ENCODE peak calls at places on chromosomes 3 and 15, in nine cellular contexts. A is mucosa of descending colon; N is Daoy; S is stimulated activated CD4-positive, alpha-beta T cell treated with anti-CD3 and anti-CD28 coated beads, Interleukin-4, amount 100 ng/mL, for 1 hour; F is activated CD4-positive, alpha-beta T cell treated with anti-CD3 and anti-CD28 coated beads, Interleukin-2, amount 10 ng/mL, durations not matched to agents 7 days and 5 days; Y is T-cell; W is HCT116; X is NCI-H2171 treated with DMSO at 0.1 percent for 48 hours; T is stimulated activated CD8-positive, alpha-beta memory T cell treated with anti-CD3 and anti-CD28 coated beads, Interleukin-15, amount 100 ng/mL, for 4 hours. I is an unnamed sample.

GRCh38 chr15:57565326-57565725 is 26.4 kb upstream of the MYZAP start:
- DNase-seq in A (peak; percentile 77), N (peak; percentile 29), S (peak; percentile 15), F (peak; percentile 34), Y (peak; percentile 82), W (no peak), X (no peak), T (no peak), I (peak; percentile 76)

GRCh38 chr3:101637461-101637860 is 39.5 kb downstream of the ZBTB11 start:
- DNase-seq in A (no peak), N (no peak), S (no peak), F (no peak), Y (no peak), W (no peak), X (no peak), T (no peak), I (no peak)

GRCh38 chr3:40713795-40714194 is 189.0 kb downstream of the ZNF621 start:
- DNase-seq in A (no peak), N (no peak), S (no peak), F (peak; percentile 12), Y (no peak), W (no peak), X (no peak), T (no peak), I (peak; percentile 69)

GRCh38 chr15:62059108-62059817 is 984 bp downstream of the VPS13C start:
- DNase-seq in A (no peak), N (no peak), S (no peak), F (no peak), Y (no peak), W (no peak), X (no peak), T (no peak), I (no peak)

GRCh38 chr3:27730774-27731659 is 8.9 kb upstream of the EOMES start:
- DNase-seq in A (no peak), N (no peak), S (no peak), F (no peak), Y (no peak), W (no peak), X (no peak), T (no peak), I (no peak)

GRCh38 chr3:48240711-48241491 is at the start of gene ZNF589:
- DNase-seq in A (peak; percentile 92), N (peak; percentile 94), S (peak; percentile 97), F (peak; percentile 96), Y (peak; percentile 99), W (peak; percentile 89), X (peak; percentile 91), T (peak; percentile 89), I (peak; percentile 97)

GRCh38 chr15:78565951-78566774 is 843 bp downstream of the CHRNA5 start:
- DNase-seq in A (peak; percentile 31), N (peak; percentile 28), S (no peak), F (peak; percentile 11), Y (no peak), W (no peak), X (peak; percentile 40), T (no peak), I (no peak)

GRCh38 chr3:68089572-68089991 is 435.2 kb upstream of the SUCLG2 start:
- DNase-seq in A (no peak), N (no peak), S (no peak), F (no peak), Y (no peak), W (no peak), X (no peak), T (no peak), I (no peak)

GRCh38 chr3:143266936-143267335 is 147.4 kb downstream of the CHST2 start:
- DNase-seq in A (no peak), N (no peak), S (no peak), F (no peak), Y (no peak), W (no peak), X (no peak), T (no peak), I (no peak)

GRCh38 chr15:58503139-58504027 is 71.6 kb downstream of the LIPC start:
- DNase-seq in A (no peak), N (no peak), S (no peak), F (no peak), Y (no peak), W (no peak), X (no peak), T (no peak), I (no peak)

GRCh38 chr15:55902975-55903374 is 90.4 kb downstream of the NEDD4 start:
- DNase-seq in A (no peak), N (no peak), S (no peak), F (no peak), Y (no peak), W (no peak), X (no peak), T (no peak), I (no peak)

GRCh38 chr3:173770796-173771573 is 373.4 kb downstream of the NLGN1 start:
- DNase-seq in A (no peak), N (no peak), S (no peak), F (no peak), Y (no peak), W (no peak), X (no peak), T (no peak), I (no peak)

GRCh38 chr3:21509706-21510105 is 241.3 kb downstream of the ZNF385D start:
- DNase-seq in A (no peak), N (no peak), S (no peak), F (no peak), Y (no peak), W (no peak), X (no peak), T (no peak), I (no peak)

GRCh38 chr3:52787672-52788625 is 6.6 kb upstream of the ITIH3 start:
- DNase-seq in A (no peak), N (no peak), S (no peak), F (no peak), Y (no peak), W (no peak), X (no peak), T (no peak), I (no peak)

I was measured in B cell.